ENCODE peak calls at places on chromosomes 5 and 9, in five cellular contexts. C is fibroblast of lung, S is NCI-H226, O is NCI-H345, Y is cardiac muscle cell. A is an unnamed sample.

GRCh38 chr5:173923236-173924104 is 35.3 kb downstream of the CPEB4 start:
- DNase-seq in O (no peak), Y (peak; percentile 52), C (no peak), S (peak; percentile 11), A (no peak)

GRCh38 chr5:9692576-9692975 is 62.4 kb upstream of the TAS2R1 start:
- DNase-seq in C (no peak), O (no peak), Y (no peak), S (peak; percentile 42), A (no peak)

GRCh38 chr5:43602456-43602817 is 543 bp upstream of the NNT start:
- DNase-seq in Y (peak; percentile 57), O (peak; percentile 68), S (no peak), C (peak; percentile 45), A (no peak)

GRCh38 chr5:61286446-61287132 is 45.5 kb upstream of the ZSWIM6 start:
- DNase-seq in S (no peak), Y (no peak), O (no peak), C (peak; percentile 59), A (no peak)

GRCh38 chr5:139903805-139904565 is 108.4 kb downstream of the PSD2 start:
- DNase-seq in O (peak; percentile 29), Y (peak; percentile 12), S (no peak), C (no peak), A (no peak)

GRCh38 chr5:135138116-135138850 is 104.3 kb upstream of the PITX1 start:
- DNase-seq in O (no peak), S (peak; percentile 81), Y (no peak), C (no peak), A (peak; percentile 53)

GRCh38 chr9:69376651-69377050 is 51.6 kb downstream of the ENTREP1 start:
- DNase-seq in C (peak; percentile 79), O (no peak), S (peak; percentile 93), Y (peak; percentile 95), A (no peak)

GRCh38 chr9:72952394-72952720 is 496 bp downstream of the ALDH1A1 start:
- DNase-seq in O (no peak), C (no peak), Y (no peak), S (no peak), A (no peak)

GRCh38 chr9:10366171-10366779 is 246.5 kb downstream of the PTPRD start:
- DNase-seq in C (peak; percentile 35), Y (peak; percentile 40), S (no peak), O (peak; percentile 55), A (no peak)

GRCh38 chr5:160269017-160269416 is 39.7 kb downstream of the FABP6 start:
- DNase-seq in S (no peak), Y (peak; percentile 94), C (peak; percentile 88), O (no peak), A (peak; percentile 96)

GRCh38 chr5:133744030-133744645 is 131.8 kb upstream of the FSTL4 start:
- DNase-seq in C (no peak), S (no peak), Y (no peak), O (no peak), A (no peak)

GRCh38 chr5:167800405-167800804 is 491.0 kb upstream of the WWC1 start:
- DNase-seq in C (no peak), Y (no peak), O (no peak), S (no peak), A (no peak)

GRCh38 chr5:1201327-1202025 is at the start of gene SLC6A19:
- DNase-seq in O (peak; percentile 23), Y (no peak), S (no peak), C (no peak), A (no peak)

GRCh38 chr9:126526218-126527108 is 87.3 kb upstream of the LMX1B start:
- DNase-seq in O (no peak), Y (no peak), C (no peak), S (no peak), A (peak; percentile 64)